ENCODE peak calls at places on chromosomes 4 and X, in nine cellular contexts. One of them, this sample, is unnamed.

GRCh38 chr4:139526928-139527327 is 29.1 kb downstream of the SETD7 start:
- DNase-seq in activated CD8-positive, alpha-beta T cell treated with anti-CD3 and anti-CD28 coated beads for 36 hours: no peak
- DNase-seq in HTR-8/SVneo: no peak
- DNase-seq in frontal cortex: no peak
- DNase-seq in endodermal cell: no peak
- DNase-seq in cardiac muscle cell: no peak
- DNase-seq in activated CD4-positive, alpha-beta memory T cell treated with anti-CD3 and anti-CD28 coated beads, Interleukin-2, amount 10 ng/mL, durations not matched to agents 7 days and 5 days: no peak
- DNase-seq in activated CD4-positive, CD25-positive, alpha-beta regulatory T cell: no peak
- DNase-seq in activated T-cell treated with anti-CD3 and anti-CD28 coated beads, Interleukin-2, amount 50 U/mL, for 72 hours: no peak
- DNase-seq in this sample: no peak

GRCh38 chr4:68271851-68272756 is 26.6 kb upstream of the TMPRSS11B start:
- DNase-seq in HTR-8/SVneo: peak
- DNase-seq in activated CD4-positive, alpha-beta memory T cell treated with anti-CD3 and anti-CD28 coated beads, Interleukin-2, amount 10 ng/mL, durations not matched to agents 7 days and 5 days: no peak
- DNase-seq in activated T-cell treated with anti-CD3 and anti-CD28 coated beads, Interleukin-2, amount 50 U/mL, for 72 hours: no peak
- DNase-seq in endodermal cell: peak
- DNase-seq in activated CD4-positive, CD25-positive, alpha-beta regulatory T cell: no peak
- DNase-seq in frontal cortex: peak
- DNase-seq in activated CD8-positive, alpha-beta T cell treated with anti-CD3 and anti-CD28 coated beads for 36 hours: peak
- DNase-seq in cardiac muscle cell: peak
- DNase-seq in this sample: peak

GRCh38 chr4:135732448-135732847 is 1530.9 kb upstream of the PABPC4L start:
- DNase-seq in activated CD4-positive, alpha-beta memory T cell treated with anti-CD3 and anti-CD28 coated beads, Interleukin-2, amount 10 ng/mL, durations not matched to agents 7 days and 5 days: no peak
- DNase-seq in activated CD4-positive, CD25-positive, alpha-beta regulatory T cell: no peak
- DNase-seq in activated CD8-positive, alpha-beta T cell treated with anti-CD3 and anti-CD28 coated beads for 36 hours: no peak
- DNase-seq in HTR-8/SVneo: no peak
- DNase-seq in activated T-cell treated with anti-CD3 and anti-CD28 coated beads, Interleukin-2, amount 50 U/mL, for 72 hours: no peak
- DNase-seq in cardiac muscle cell: no peak
- DNase-seq in frontal cortex: no peak
- DNase-seq in endodermal cell: no peak
- DNase-seq in this sample: no peak

GRCh38 chr4:154018659-154019058 is 229.8 kb upstream of the SFRP2 start:
- DNase-seq in activated T-cell treated with anti-CD3 and anti-CD28 coated beads, Interleukin-2, amount 50 U/mL, for 72 hours: peak
- DNase-seq in activated CD4-positive, alpha-beta memory T cell treated with anti-CD3 and anti-CD28 coated beads, Interleukin-2, amount 10 ng/mL, durations not matched to agents 7 days and 5 days: no peak
- DNase-seq in activated CD4-positive, CD25-positive, alpha-beta regulatory T cell: no peak
- DNase-seq in frontal cortex: no peak
- DNase-seq in HTR-8/SVneo: no peak
- DNase-seq in cardiac muscle cell: no peak
- DNase-seq in endodermal cell: peak
- DNase-seq in activated CD8-positive, alpha-beta T cell treated with anti-CD3 and anti-CD28 coated beads for 36 hours: peak
- DNase-seq in this sample: no peak

GRCh38 chrX:18422325-18422724 is 3.1 kb upstream of the CDKL5 start:
- DNase-seq in activated CD8-positive, alpha-beta T cell treated with anti-CD3 and anti-CD28 coated beads for 36 hours: no peak
- DNase-seq in cardiac muscle cell: peak
- DNase-seq in activated CD4-positive, alpha-beta memory T cell treated with anti-CD3 and anti-CD28 coated beads, Interleukin-2, amount 10 ng/mL, durations not matched to agents 7 days and 5 days: no peak
- DNase-seq in endodermal cell: no peak
- DNase-seq in activated T-cell treated with anti-CD3 and anti-CD28 coated beads, Interleukin-2, amount 50 U/mL, for 72 hours: no peak
- DNase-seq in HTR-8/SVneo: no peak
- DNase-seq in activated CD4-positive, CD25-positive, alpha-beta regulatory T cell: no peak
- DNase-seq in frontal cortex: no peak
- DNase-seq in this sample: peak

GRCh38 chr4:69075061-69075792 is 21.0 kb upstream of the UGT2B7 start:
- DNase-seq in activated T-cell treated with anti-CD3 and anti-CD28 coated beads, Interleukin-2, amount 50 U/mL, for 72 hours: no peak
- DNase-seq in endodermal cell: no peak
- DNase-seq in frontal cortex: no peak
- DNase-seq in HTR-8/SVneo: no peak
- DNase-seq in cardiac muscle cell: no peak
- DNase-seq in activated CD4-positive, alpha-beta memory T cell treated with anti-CD3 and anti-CD28 coated beads, Interleukin-2, amount 10 ng/mL, durations not matched to agents 7 days and 5 days: no peak
- DNase-seq in activated CD8-positive, alpha-beta T cell treated with anti-CD3 and anti-CD28 coated beads for 36 hours: no peak
- DNase-seq in activated CD4-positive, CD25-positive, alpha-beta regulatory T cell: no peak
- DNase-seq in this sample: no peak

GRCh38 chr4:151218343-151218742 is 58.6 kb upstream of the PRSS48 start:
- DNase-seq in activated CD4-positive, CD25-positive, alpha-beta regulatory T cell: no peak
- DNase-seq in endodermal cell: no peak
- DNase-seq in cardiac muscle cell: peak
- DNase-seq in activated CD4-positive, alpha-beta memory T cell treated with anti-CD3 and anti-CD28 coated beads, Interleukin-2, amount 10 ng/mL, durations not matched to agents 7 days and 5 days: no peak
- DNase-seq in HTR-8/SVneo: no peak
- DNase-seq in activated T-cell treated with anti-CD3 and anti-CD28 coated beads, Interleukin-2, amount 50 U/mL, for 72 hours: no peak
- DNase-seq in activated CD8-positive, alpha-beta T cell treated with anti-CD3 and anti-CD28 coated beads for 36 hours: no peak
- DNase-seq in frontal cortex: no peak
- DNase-seq in this sample: peak

GRCh38 chr4:109989618-109990017 is 76.9 kb downstream of the EGF start:
- DNase-seq in frontal cortex: no peak
- DNase-seq in activated CD8-positive, alpha-beta T cell treated with anti-CD3 and anti-CD28 coated beads for 36 hours: no peak
- DNase-seq in activated CD4-positive, alpha-beta memory T cell treated with anti-CD3 and anti-CD28 coated beads, Interleukin-2, amount 10 ng/mL, durations not matched to agents 7 days and 5 days: no peak
- DNase-seq in HTR-8/SVneo: no peak
- DNase-seq in activated CD4-positive, CD25-positive, alpha-beta regulatory T cell: no peak
- DNase-seq in endodermal cell: no peak
- DNase-seq in cardiac muscle cell: no peak
- DNase-seq in activated T-cell treated with anti-CD3 and anti-CD28 coated beads, Interleukin-2, amount 50 U/mL, for 72 hours: no peak
- DNase-seq in this sample: no peak

GRCh38 chr4:77921701-77922100 is 59.1 kb downstream of the MRPL1 start:
- DNase-seq in activated CD4-positive, alpha-beta memory T cell treated with anti-CD3 and anti-CD28 coated beads, Interleukin-2, amount 10 ng/mL, durations not matched to agents 7 days and 5 days: no peak
- DNase-seq in activated T-cell treated with anti-CD3 and anti-CD28 coated beads, Interleukin-2, amount 50 U/mL, for 72 hours: no peak
- DNase-seq in activated CD4-positive, CD25-positive, alpha-beta regulatory T cell: no peak
- DNase-seq in activated CD8-positive, alpha-beta T cell treated with anti-CD3 and anti-CD28 coated beads for 36 hours: no peak
- DNase-seq in frontal cortex: no peak
- DNase-seq in endodermal cell: no peak
- DNase-seq in cardiac muscle cell: peak
- DNase-seq in HTR-8/SVneo: peak
- DNase-seq in this sample: peak

GRCh38 chr4:153438916-153439756 is 27.0 kb upstream of the TMEM131L start:
- DNase-seq in activated CD8-positive, alpha-beta T cell treated with anti-CD3 and anti-CD28 coated beads for 36 hours: peak
- DNase-seq in cardiac muscle cell: no peak
- DNase-seq in activated CD4-positive, alpha-beta memory T cell treated with anti-CD3 and anti-CD28 coated beads, Interleukin-2, amount 10 ng/mL, durations not matched to agents 7 days and 5 days: peak
- DNase-seq in activated CD4-positive, CD25-positive, alpha-beta regulatory T cell: no peak
- DNase-seq in HTR-8/SVneo: no peak
- DNase-seq in frontal cortex: no peak
- DNase-seq in activated T-cell treated with anti-CD3 and anti-CD28 coated beads, Interleukin-2, amount 50 U/mL, for 72 hours: peak
- DNase-seq in endodermal cell: no peak
- DNase-seq in this sample: peak

GRCh38 chr4:75916091-75916661 is 13.9 kb upstream of the PPEF2 start:
- DNase-seq in endodermal cell: peak
- DNase-seq in cardiac muscle cell: peak
- DNase-seq in activated CD4-positive, CD25-positive, alpha-beta regulatory T cell: no peak
- DNase-seq in frontal cortex: peak
- DNase-seq in activated CD8-positive, alpha-beta T cell treated with anti-CD3 and anti-CD28 coated beads for 36 hours: peak
- DNase-seq in activated T-cell treated with anti-CD3 and anti-CD28 coated beads, Interleukin-2, amount 50 U/mL, for 72 hours: peak
- DNase-seq in activated CD4-positive, alpha-beta memory T cell treated with anti-CD3 and anti-CD28 coated beads, Interleukin-2, amount 10 ng/mL, durations not matched to agents 7 days and 5 days: peak
- DNase-seq in HTR-8/SVneo: peak
- DNase-seq in this sample: peak

GRCh38 chr4:119788334-119789266 is 160.0 kb upstream of the PDE5A start:
- DNase-seq in activated CD8-positive, alpha-beta T cell treated with anti-CD3 and anti-CD28 coated beads for 36 hours: no peak
- DNase-seq in cardiac muscle cell: no peak
- DNase-seq in activated CD4-positive, alpha-beta memory T cell treated with anti-CD3 and anti-CD28 coated beads, Interleukin-2, amount 10 ng/mL, durations not matched to agents 7 days and 5 days: no peak
- DNase-seq in endodermal cell: no peak
- DNase-seq in frontal cortex: no peak
- DNase-seq in activated CD4-positive, CD25-positive, alpha-beta regulatory T cell: no peak
- DNase-seq in activated T-cell treated with anti-CD3 and anti-CD28 coated beads, Interleukin-2, amount 50 U/mL, for 72 hours: no peak
- DNase-seq in HTR-8/SVneo: no peak
- DNase-seq in this sample: no peak

GRCh38 chrX:46571423-46572294 is 1.9 kb upstream of the CHST7 start:
- DNase-seq in activated CD4-positive, alpha-beta memory T cell treated with anti-CD3 and anti-CD28 coated beads, Interleukin-2, amount 10 ng/mL, durations not matched to agents 7 days and 5 days: no peak
- DNase-seq in activated T-cell treated with anti-CD3 and anti-CD28 coated beads, Interleukin-2, amount 50 U/mL, for 72 hours: no peak
- DNase-seq in cardiac muscle cell: no peak
- DNase-seq in frontal cortex: no peak
- DNase-seq in activated CD8-positive, alpha-beta T cell treated with anti-CD3 and anti-CD28 coated beads for 36 hours: no peak
- DNase-seq in activated CD4-positive, CD25-positive, alpha-beta regulatory T cell: no peak
- DNase-seq in HTR-8/SVneo: no peak
- DNase-seq in endodermal cell: no peak
- DNase-seq in this sample: no peak